ENCODE peak calls at places on chromosomes 2 and 18, in six cellular contexts. T is spleen, E is uterus, B is breast epithelium, R is heart left ventricle, K is adrenal gland. C is an unnamed sample.
A peak's percentile ranks its signal among the peaks of the same experiment; 100 is the strongest.

GRCh38 chr2:84152471-84152870 is 306.6 kb downstream of the SUCLG1 start:
- DNase-seq in E (no peak), R (no peak), B (no peak), K (no peak), T (no peak), C (no peak)

GRCh38 chr2:37793004-37793403 is 121.6 kb upstream of the CDC42EP3 start:
- DNase-seq in T (no peak), E (no peak), K (no peak), B (no peak), R (no peak), C (no peak)

GRCh38 chr2:140892911-140893637 is 1237.7 kb downstream of the LRP1B start:
- DNase-seq in K (no peak), T (no peak), R (no peak), B (no peak), E (no peak), C (no peak)

GRCh38 chr2:44560961-44561360 is 199.2 kb downstream of the CAMKMT start:
- DNase-seq in B (no peak), E (no peak), T (no peak), R (no peak), K (no peak), C (no peak)

GRCh38 chr2:160406591-160407392 is 86.8 kb downstream of the RBMS1 start:
- DNase-seq in E (peak; percentile 42), T (peak; percentile 94), B (no peak), K (peak; percentile 63), R (peak; percentile 62), C (peak; percentile 24)

GRCh38 chr2:234676109-234676858 is 179.4 kb upstream of the ARL4C start:
- DNase-seq in K (no peak), E (no peak), T (no peak), R (no peak), B (no peak), C (no peak)

GRCh38 chr2:209473930-209474419 is 50.1 kb downstream of the MAP2 start:
- DNase-seq in B (no peak), T (no peak), K (no peak), E (no peak), R (no peak), C (peak; percentile 68)

GRCh38 chr2:100413586-100413985 is 3.9 kb downstream of the CHST10 start:
- DNase-seq in K (no peak), B (no peak), T (no peak), R (no peak), E (no peak), C (no peak)

GRCh38 chr2:170221317-170222288 is 43.7 kb downstream of the MYO3B start:
- DNase-seq in R (no peak), E (no peak), K (no peak), T (no peak), B (no peak), C (no peak)

GRCh38 chr2:169077674-169078240 is 8.4 kb downstream of the DHRS9 start:
- DNase-seq in T (no peak), B (no peak), E (no peak), K (no peak), R (no peak), C (no peak)

GRCh38 chr2:182668671-182669070 is 47.4 kb upstream of the DNAJC10 start:
- DNase-seq in E (no peak), T (no peak), R (no peak), K (no peak), B (no peak), C (no peak)

GRCh38 chr2:238790877-238791276 is 57.0 kb upstream of the TWIST2 start:
- DNase-seq in E (no peak), T (no peak), K (no peak), B (no peak), R (no peak), C (no peak)

GRCh38 chr2:1745171-1746023 is 1.1 kb upstream of the PXDN start:
- DNase-seq in E (no peak), B (no peak), K (no peak), R (no peak), T (peak; percentile 63), C (no peak)

GRCh38 chr2:194559523-194559922 is 1097.5 kb upstream of the SLC39A10 start:
- DNase-seq in K (no peak), B (no peak), E (no peak), T (peak; percentile 63), R (no peak), C (no peak)

GRCh38 chr18:77343846-77344527 is 94.3 kb downstream of the GALR1 start:
- DNase-seq in T (no peak), R (no peak), B (no peak), E (no peak), K (no peak), C (no peak)

GRCh38 chr2:108271691-108272253 is 16.9 kb upstream of the SULT1C2 start:
- DNase-seq in B (no peak), T (no peak), E (no peak), K (peak; percentile 19), R (no peak), C (no peak)

GRCh38 chr2:188524519-188525113 is 232.9 kb downstream of the GULP1 start:
- DNase-seq in B (no peak), R (no peak), E (peak; percentile 35), T (no peak), K (no peak), C (peak; percentile 22)

GRCh38 chr2:230085201-230085600 is 16.5 kb upstream of the SLC16A14 start:
- DNase-seq in B (no peak), T (no peak), E (no peak), R (no peak), K (no peak), C (no peak)

GRCh38 chr2:188494906-188495305 is 203.2 kb downstream of the GULP1 start:
- DNase-seq in B (no peak), E (no peak), K (no peak), R (no peak), T (no peak), C (peak; percentile 68)

GRCh38 chr2:98374286-98374685 is 28.0 kb downstream of the CNGA3 start:
- DNase-seq in T (no peak), E (no peak), K (no peak), B (no peak), R (no peak), C (no peak)

GRCh38 chr2:121088251-121089004 is 196.6 kb downstream of the TFCP2L1 start:
- DNase-seq in E (peak; percentile 42), R (peak; percentile 69), K (no peak), B (no peak), T (no peak), C (no peak)

GRCh38 chr2:136305517-136306192 is 187.7 kb upstream of the CXCR4 start:
- DNase-seq in E (no peak), B (no peak), R (no peak), K (no peak), T (no peak), C (no peak)

GRCh38 chr18:43620936-43621335 is 343.6 kb upstream of the SYT4 start:
- DNase-seq in K (no peak), B (no peak), E (no peak), T (no peak), R (no peak), C (no peak)

GRCh38 chr2:46270384-46270783 is 26.8 kb upstream of the EPAS1 start:
- DNase-seq in T (no peak), E (no peak), K (no peak), R (no peak), B (no peak), C (no peak)

GRCh38 chr2:168699834-168700417 is 102.5 kb upstream of the NOSTRIN start:
- DNase-seq in K (peak; percentile 91), E (peak; percentile 79), R (peak; percentile 89), T (no peak), B (no peak), C (no peak)

GRCh38 chr2:127552336-127552735 is 16.9 kb downstream of the MYO7B start:
- DNase-seq in R (no peak), K (no peak), T (peak; percentile 43), E (no peak), B (no peak), C (no peak)

GRCh38 chr2:28088970-28089369 is 198.4 kb downstream of the BABAM2 start:
- DNase-seq in E (no peak), R (no peak), K (no peak), T (no peak), B (no peak), C (no peak)

DNA sequence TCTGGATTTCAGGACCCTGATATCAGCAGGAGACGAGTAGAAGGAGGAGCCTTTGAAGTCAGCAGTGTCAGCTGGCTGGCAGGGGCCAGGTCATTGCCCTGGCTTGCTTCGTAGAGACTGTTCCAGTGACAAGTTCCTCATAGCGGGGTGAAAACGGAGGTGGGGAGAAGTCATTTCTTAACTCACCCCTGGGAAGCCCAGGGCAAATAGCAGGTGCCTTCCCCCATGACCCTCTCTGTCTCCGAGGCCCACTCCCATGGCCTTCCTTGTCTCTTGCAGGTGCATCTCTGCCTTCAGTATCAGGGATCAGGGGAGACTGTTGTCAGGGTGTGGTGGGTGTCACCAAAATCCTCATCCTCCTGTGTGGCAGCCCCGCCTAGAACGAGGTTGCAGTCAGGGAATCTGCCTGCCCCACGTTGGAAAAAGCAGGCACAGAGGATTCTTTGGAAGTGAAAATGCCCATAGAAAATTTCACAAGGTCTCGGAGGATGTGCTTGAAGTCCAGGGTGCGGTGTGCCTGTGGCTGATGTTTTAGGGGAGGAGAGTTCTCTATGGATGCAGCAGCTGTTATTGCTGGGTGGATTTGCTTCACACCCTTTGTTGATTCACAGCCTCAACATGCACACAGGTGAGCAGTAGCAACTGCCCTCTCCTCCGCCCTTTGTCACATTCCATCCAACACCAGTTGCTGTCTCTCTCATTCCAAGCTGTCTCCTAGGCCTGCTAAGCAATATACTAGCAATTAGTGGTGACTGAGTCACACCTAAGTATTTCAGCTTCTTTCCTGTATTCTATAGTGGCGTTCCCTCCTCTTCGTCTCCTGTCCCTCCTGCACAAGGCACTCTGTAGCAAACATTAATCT is 142.6 kb upstream of the FHL2 start:
- DNase-seq in T (no peak), B (no peak), R (no peak), E (no peak), K (no peak), C (no peak)
- TF ChIP-seq POLR2A in T (no peak), B (no peak), R (no peak), E (no peak), K (no peak), C (no peak)

GRCh38 chr2:241148891-241149674 is at the start of gene PASK:
- DNase-seq in B (peak; percentile 93), E (peak; percentile 90), R (peak; percentile 94), K (peak; percentile 96), T (peak; percentile 97), C (peak; percentile 95)
- TF ChIP-seq POLR2A in B (no peak), E (no peak), R (no peak), K (no peak), T (no peak), C (peak; percentile 37)

GRCh38 chr2:142877265-142877756 is at the start of gene KYNU:
- DNase-seq in E (no peak), B (no peak), T (no peak), K (no peak), R (no peak), C (no peak)
- TF ChIP-seq POLR2A in E (no peak), B (no peak), T (no peak), K (no peak), R (no peak), C (no peak)

DNA sequence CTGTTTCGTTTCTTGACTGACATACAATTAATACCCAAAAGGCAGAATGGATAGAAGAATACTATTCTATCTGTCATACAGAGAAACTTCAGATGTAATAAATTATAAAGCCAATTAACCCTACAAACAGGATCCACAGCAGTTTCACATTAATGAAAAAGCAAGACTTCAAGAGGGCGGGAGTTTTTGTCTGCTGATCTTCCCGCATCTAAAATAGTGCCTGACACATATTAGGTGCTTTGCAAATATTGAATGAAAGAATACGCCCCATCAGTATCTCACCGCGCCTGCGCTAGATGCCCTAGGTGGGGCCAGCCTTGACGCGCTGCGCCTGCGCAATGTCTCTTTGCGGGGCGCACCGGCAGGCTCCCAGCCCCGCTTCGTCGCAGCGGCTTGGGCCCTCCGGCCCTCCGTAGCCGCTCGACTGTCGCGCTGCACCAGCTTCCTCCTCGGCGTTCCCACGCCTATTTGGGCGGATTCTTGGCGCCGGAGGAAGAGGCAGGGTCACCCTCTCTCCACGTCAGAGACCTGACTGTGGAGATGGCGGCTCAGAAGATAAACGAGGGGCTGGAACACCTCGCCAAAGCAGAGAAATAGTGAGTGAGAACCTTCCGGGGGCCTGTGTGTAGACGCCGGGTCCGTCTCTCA is at the start of gene NAPG:
- DNase-seq in R (peak; percentile 96), T (peak; percentile 97), E (peak; percentile 90), K (peak; percentile 89), B (peak; percentile 80), C (peak; percentile 83)
- TF ChIP-seq POLR2A in R (no peak), T (no peak), E (no peak), K (no peak), B (no peak), C (no peak)

C was measured in HCT116.